ENCODE peak calls at places on chromosomes 5 and 9, in four cellular contexts. One of them, this sample, is unnamed.

GRCh38 chr9:34349324-34349723 is 20.0 kb downstream of the NUDT2 start:
- DNase-seq in BJ: no peak
- DNase-seq in nucleus accumbens: no peak
- DNase-seq in T47D: no peak
- DNase-seq in this sample: no peak

GRCh38 chr5:172523146-172523745 is 68.9 kb upstream of the SH3PXD2B start:
- DNase-seq in BJ: no peak
- DNase-seq in T47D: no peak
- DNase-seq in nucleus accumbens: no peak
- DNase-seq in this sample: no peak

GRCh38 chr9:503881-504852 is 289.5 kb downstream of the DOCK8 start:
- DNase-seq in T47D: peak
- DNase-seq in BJ: no peak
- DNase-seq in nucleus accumbens: peak
- DNase-seq in this sample: peak

GRCh38 chr5:180138976-180139730 is 67.6 kb upstream of the RNF130 start:
- DNase-seq in BJ: no peak
- DNase-seq in nucleus accumbens: no peak
- DNase-seq in T47D: no peak
- DNase-seq in this sample: no peak

GRCh38 chr9:86912210-86912609 is 35.1 kb downstream of the GAS1 start:
- DNase-seq in T47D: no peak
- DNase-seq in BJ: no peak
- DNase-seq in nucleus accumbens: no peak
- DNase-seq in this sample: no peak

GRCh38 chr9:104301770-104302169 is 202.3 kb upstream of the OR13F1 start:
- DNase-seq in T47D: peak
- DNase-seq in BJ: no peak
- DNase-seq in nucleus accumbens: no peak
- DNase-seq in this sample: no peak

GRCh38 chr5:64861281-64861680 is 92.6 kb downstream of the CWC27 start:
- DNase-seq in T47D: no peak
- DNase-seq in nucleus accumbens: no peak
- DNase-seq in BJ: no peak
- DNase-seq in this sample: no peak

GRCh38 chr5:139709587-139710369 is 61.6 kb downstream of the CXXC5 start:
- DNase-seq in nucleus accumbens: no peak
- DNase-seq in BJ: no peak
- DNase-seq in T47D: no peak
- DNase-seq in this sample: no peak

GRCh38 chr9:131874447-131874846 is 134.6 kb upstream of the RAPGEF1 start:
- DNase-seq in BJ: no peak
- DNase-seq in T47D: no peak
- DNase-seq in nucleus accumbens: no peak
- DNase-seq in this sample: no peak

GRCh38 chr5:132422720-132423442 is 53.4 kb downstream of the SLC22A5 start:
- DNase-seq in T47D: no peak
- DNase-seq in nucleus accumbens: no peak
- DNase-seq in BJ: no peak
- DNase-seq in this sample: peak

GRCh38 chr5:179271301-179271650 is 74.0 kb downstream of the ADAMTS2 start:
- DNase-seq in T47D: no peak
- DNase-seq in nucleus accumbens: no peak
- DNase-seq in BJ: no peak
- DNase-seq in this sample: no peak

GRCh38 chr9:135326633-135327152 is 152.9 kb upstream of the PPP1R26 start:
- DNase-seq in nucleus accumbens: no peak
- DNase-seq in BJ: no peak
- DNase-seq in T47D: no peak
- DNase-seq in this sample: no peak

GRCh38 chr9:9091387-9091786 is 1291.8 kb upstream of the DMAC1 start:
- DNase-seq in T47D: peak
- DNase-seq in nucleus accumbens: no peak
- DNase-seq in BJ: no peak
- DNase-seq in this sample: no peak

GRCh38 chr5:53355316-53355715 is 125.1 kb upstream of the FST start:
- DNase-seq in BJ: no peak
- DNase-seq in T47D: no peak
- DNase-seq in nucleus accumbens: no peak
- DNase-seq in this sample: no peak

GRCh38 chr5:59038169-59039002 is 455.5 kb downstream of the RAB3C start:
- DNase-seq in T47D: no peak
- DNase-seq in BJ: no peak
- DNase-seq in nucleus accumbens: no peak
- DNase-seq in this sample: no peak

GRCh38 chr5:98770911-98771322 is 2.5 kb upstream of the RGMB start:
- DNase-seq in T47D: no peak
- DNase-seq in nucleus accumbens: no peak
- DNase-seq in BJ: no peak
- DNase-seq in this sample: no peak

GRCh38 chr5:116492016-116492623 is 82.5 kb downstream of the SEMA6A start:
- DNase-seq in T47D: no peak
- DNase-seq in nucleus accumbens: no peak
- DNase-seq in BJ: peak
- DNase-seq in this sample: no peak

GRCh38 chr5:53557386-53557785 is 3.1 kb upstream of the NDUFS4 start:
- DNase-seq in nucleus accumbens: no peak
- DNase-seq in BJ: no peak
- DNase-seq in T47D: no peak
- DNase-seq in this sample: no peak

GRCh38 chr5:137735531-137736284 is at the start of gene KLHL3:
- DNase-seq in nucleus accumbens: peak
- DNase-seq in BJ: no peak
- DNase-seq in T47D: peak
- DNase-seq in this sample: no peak

GRCh38 chr5:43078956-43079355 is 38.8 kb upstream of the ANXA2R start:
- DNase-seq in nucleus accumbens: no peak
- DNase-seq in BJ: peak
- DNase-seq in T47D: no peak
- DNase-seq in this sample: peak

GRCh38 chr9:112354081-112354743 is 20.8 kb upstream of the PTBP3 start:
- DNase-seq in BJ: no peak
- DNase-seq in nucleus accumbens: no peak
- DNase-seq in T47D: no peak
- DNase-seq in this sample: no peak

GRCh38 chr5:159449925-159450324 is 119.6 kb upstream of the IL12B start:
- DNase-seq in BJ: no peak
- DNase-seq in nucleus accumbens: no peak
- DNase-seq in T47D: no peak
- DNase-seq in this sample: no peak

GRCh38 chr9:129150672-129151211 is 27.3 kb downstream of the IER5L start:
- DNase-seq in BJ: no peak
- DNase-seq in nucleus accumbens: no peak
- DNase-seq in T47D: no peak
- DNase-seq in this sample: no peak

GRCh38 chr5:56814361-56814962 is 887 bp upstream of the MAP3K1 start:
- DNase-seq in T47D: peak
- DNase-seq in nucleus accumbens: no peak
- DNase-seq in BJ: no peak
- DNase-seq in this sample: peak

GRCh38 chr5:1032551-1033027 is 24.0 kb downstream of the NKD2 start:
- DNase-seq in nucleus accumbens: no peak
- DNase-seq in T47D: no peak
- DNase-seq in BJ: no peak
- DNase-seq in this sample: no peak

GRCh38 chr9:86546712-86547111 is 192.5 kb upstream of the TUT7 start:
- DNase-seq in T47D: no peak
- DNase-seq in BJ: no peak
- DNase-seq in nucleus accumbens: no peak
- DNase-seq in this sample: no peak

GRCh38 chr5:150759334-150759583 is 442 bp upstream of the DCTN4 start:
- DNase-seq in T47D: no peak
- DNase-seq in nucleus accumbens: no peak
- DNase-seq in BJ: no peak
- DNase-seq in this sample: no peak

GRCh38 chr9:37676411-37676830 is 25.7 kb downstream of the FRMPD1 start:
- DNase-seq in BJ: no peak
- DNase-seq in nucleus accumbens: no peak
- DNase-seq in T47D: no peak
- DNase-seq in this sample: no peak

GRCh38 chr5:8458038-8458383 is 589.1 kb downstream of the MTRR start:
- DNase-seq in T47D: peak
- DNase-seq in nucleus accumbens: no peak
- DNase-seq in BJ: no peak
- DNase-seq in this sample: peak

GRCh38 chr5:62931081-62931480 is 352.5 kb downstream of the LRRC70 start:
- DNase-seq in T47D: no peak
- DNase-seq in BJ: no peak
- DNase-seq in nucleus accumbens: no peak
- DNase-seq in this sample: no peak

GRCh38 chr9:133715866-133716563 is 22.1 kb downstream of the SARDH start:
- DNase-seq in nucleus accumbens: no peak
- DNase-seq in T47D: peak
- DNase-seq in BJ: no peak
- DNase-seq in this sample: no peak